ENCODE peak calls at places on chromosomes 4 and X, in nine cellular contexts. V, L, H, X, K, Z, G, O and C are unnamed samples.

GRCh38 chr4:38512840-38513239 is 151.2 kb upstream of the KLF3 start:
- DNase-seq in K (no peak), Z (no peak), H (no peak), O (no peak), L (no peak), V (no peak), X (no peak), G (no peak), C (no peak)

GRCh38 chr4:10346023-10346422 is 111.2 kb downstream of the ZNF518B start:
- DNase-seq in L (no peak), G (no peak), O (no peak), X (no peak), K (no peak), Z (no peak), H (no peak), V (no peak), C (no peak)

GRCh38 chr4:107603430-107603829 is 116.6 kb downstream of the PAPSS1 start:
- DNase-seq in X (no peak), Z (no peak), L (no peak), H (peak; percentile 28), G (peak; percentile 27), K (no peak), V (no peak), O (no peak), C (no peak)

GRCh38 chrX:103063918-103064434 is at the start of gene BEX1:
- DNase-seq in X (peak; percentile 86), K (no peak), G (no peak), L (peak; percentile 47), Z (no peak), H (peak; percentile 86), O (no peak), V (peak; percentile 63), C (no peak)

GRCh38 chr4:25098964-25099843 is 61.0 kb downstream of the SEPSECS start:
- DNase-seq in H (peak; percentile 74), V (no peak), X (no peak), Z (no peak), K (peak; percentile 90), L (peak; percentile 79), O (no peak), G (peak; percentile 34), C (no peak)

GRCh38 chr4:130812117-130812765 is 1716.3 kb downstream of the C4orf33 start:
- DNase-seq in L (no peak), H (no peak), G (no peak), V (no peak), X (no peak), O (no peak), K (no peak), Z (no peak), C (no peak)

GRCh38 chrX:19554786-19555185 is 39.5 kb upstream of the MAP3K15 start:
- DNase-seq in L (no peak), Z (no peak), K (no peak), O (no peak), G (peak; percentile 47), H (peak; percentile 61), X (no peak), V (no peak), C (no peak)

GRCh38 chr4:178275671-178276360 is 833.6 kb upstream of the AGA start:
- DNase-seq in Z (no peak), X (no peak), G (no peak), K (no peak), L (no peak), H (no peak), O (no peak), V (no peak), C (no peak)

GRCh38 chr4:2364654-2365053 is 53.8 kb downstream of the ZFYVE28 start:
- DNase-seq in V (peak; percentile 80), X (no peak), O (no peak), K (peak; percentile 50), L (peak; percentile 63), H (peak; percentile 88), Z (no peak), G (no peak), C (no peak)

GRCh38 chrX:84170931-84171330 is 17.1 kb downstream of the RPS6KA6 start:
- DNase-seq in Z (no peak), G (no peak), K (no peak), L (no peak), X (no peak), H (no peak), O (no peak), V (no peak), C (no peak)

GRCh38 chrX:70262952-70263567 is 3.1 kb upstream of the P2RY4 start:
- DNase-seq in G (no peak), L (peak; percentile 64), V (peak; percentile 63), Z (peak; percentile 42), K (peak; percentile 18), O (no peak), H (peak; percentile 63), X (no peak), C (peak; percentile 33)

GRCh38 chrX:24168807-24169206 is 19.3 kb downstream of the ZFX start:
- DNase-seq in K (no peak), O (no peak), V (no peak), Z (no peak), L (no peak), X (no peak), G (no peak), H (no peak), C (no peak)

GRCh38 chrX:24175276-24175675 is 25.7 kb downstream of the ZFX start:
- DNase-seq in X (no peak), K (no peak), G (no peak), Z (no peak), O (no peak), H (no peak), L (no peak), V (no peak), C (no peak)

GRCh38 chrX:24169211-24169610 is 19.7 kb downstream of the ZFX start:
- DNase-seq in Z (no peak), K (no peak), H (no peak), O (no peak), V (no peak), L (no peak), X (no peak), G (no peak), C (peak; percentile 31)

GRCh38 chrX:24178441-24178840 is 28.9 kb downstream of the ZFX start:
- DNase-seq in Z (no peak), V (no peak), K (no peak), G (no peak), O (no peak), X (no peak), H (no peak), L (no peak), C (no peak)

GRCh38 chrX:24173115-24173847 is 23.8 kb downstream of the ZFX start:
- DNase-seq in O (no peak), H (no peak), V (no peak), K (no peak), Z (no peak), G (no peak), X (no peak), L (no peak), C (no peak)
- TF ChIP-seq CTCF in O (no peak), H (no peak), V (no peak), K (no peak), Z (no peak), G (peak; percentile 2), X (no peak), L (no peak), C (no peak)

GRCh38 chr4:26320159-26320452 is 708 bp upstream of the RBPJ start:
- DNase-seq in O (no peak), L (no peak), K (no peak), H (peak; percentile 55), G (no peak), V (no peak), X (no peak), Z (no peak), C (peak; percentile 69)

GRCh38 chr4:26317766-26318165 is 3.0 kb upstream of the RBPJ start:
- DNase-seq in K (no peak), V (no peak), O (no peak), H (no peak), Z (no peak), G (no peak), L (no peak), X (no peak), C (no peak)

GRCh38 chr4:26321326-26322276 is 787 bp downstream of the RBPJ start:
- DNase-seq in G (no peak), O (no peak), V (peak; percentile 73), H (peak; percentile 56), Z (peak; percentile 5), L (peak; percentile 55), K (peak; percentile 25), X (no peak), C (no peak)

GRCh38 chr4:26320453-26321325 is at the start of gene RBPJ:
- DNase-seq in K (peak; percentile 92), G (peak; percentile 92), L (peak; percentile 94), O (peak; percentile 94), Z (peak; percentile 65), V (peak; percentile 95), H (peak; percentile 99), X (peak; percentile 86), C (peak; percentile 79)

DNA sequence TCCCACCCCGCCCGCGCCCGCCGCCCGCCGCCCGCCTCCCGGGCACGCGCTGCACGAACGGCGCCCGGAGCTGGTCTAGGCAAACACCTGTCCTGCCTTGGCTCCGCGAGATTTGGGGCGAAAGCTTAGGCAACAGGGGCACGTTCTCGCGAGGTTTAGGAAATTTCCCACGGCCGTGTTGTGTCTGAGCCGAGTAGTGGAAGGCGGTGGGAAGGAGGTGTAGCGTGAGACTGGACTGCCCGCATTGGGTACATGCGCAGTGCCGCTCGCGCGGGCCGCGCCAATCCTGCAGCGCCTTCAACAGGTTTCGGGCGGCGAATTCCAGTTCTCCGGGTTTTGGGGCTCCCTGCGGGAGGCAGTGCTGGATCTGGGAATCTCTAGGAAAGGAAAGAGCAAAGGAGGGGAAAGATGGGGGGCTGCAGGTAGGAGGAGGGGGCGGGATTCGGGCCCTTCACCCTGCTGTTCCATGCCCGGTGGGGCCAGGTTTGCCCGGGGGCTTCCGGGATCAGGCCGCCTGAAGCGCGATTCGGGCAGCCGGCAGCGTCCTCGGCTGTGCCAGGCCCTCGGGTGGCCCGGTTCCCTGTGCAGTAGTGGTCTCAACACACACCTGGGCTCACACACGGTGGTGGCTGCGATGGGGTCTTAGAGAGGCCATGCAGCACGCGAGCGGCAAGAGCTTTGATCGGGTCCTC is 1.2 kb upstream of the RBPJ start:
- DNase-seq in V (peak; percentile 99), G (peak; percentile 99), K (peak; percentile 97), H (peak; percentile 100), O (peak; percentile 99), X (peak; percentile 90), L (peak; percentile 99), Z (peak; percentile 85), C (peak; percentile 92)
- TF ChIP-seq CTCF in V (no peak), G (no peak), K (no peak), H (no peak), O (no peak), X (peak; percentile 22), L (no peak), Z (no peak), C (peak; percentile 57)

GRCh38 chr4:116598980-116599789 is 486.2 kb downstream of the TRAM1L1 start:
- DNase-seq in Z (no peak), G (no peak), K (no peak), O (no peak), L (no peak), V (no peak), H (no peak), X (no peak), C (no peak)
- TF ChIP-seq CTCF in Z (no peak), G (no peak), K (no peak), O (no peak), L (no peak), V (no peak), H (no peak), X (no peak), C (no peak)

DNA sequence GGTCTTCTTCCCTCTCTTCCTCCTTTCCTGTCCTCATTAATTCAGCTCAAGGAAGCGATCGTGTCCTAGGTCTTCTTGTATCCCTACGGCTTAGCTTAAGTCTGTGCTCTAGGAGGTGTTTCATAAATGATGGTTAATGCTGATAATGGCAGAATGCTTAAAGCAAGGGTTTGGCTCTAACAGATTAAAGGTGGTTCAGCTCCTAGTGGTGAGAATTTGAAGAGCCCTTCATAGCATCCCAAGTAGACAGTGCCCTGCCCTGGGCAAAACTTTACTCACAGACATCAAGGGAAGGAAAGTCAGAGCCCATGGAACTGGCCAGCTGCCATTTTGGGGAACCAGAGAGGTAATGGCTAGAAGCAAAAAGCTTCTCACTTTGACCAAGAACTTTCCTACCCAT is 47.0 kb upstream of the PGRMC1 start:
- DNase-seq in G (no peak), H (no peak), X (no peak), V (no peak), Z (no peak), L (no peak), K (no peak), O (no peak), C (no peak)
- TF ChIP-seq CTCF in G (no peak), H (no peak), X (no peak), V (no peak), Z (no peak), L (no peak), K (no peak), O (no peak), C (no peak)